ENCODE peak calls at places on chromosomes 16 and 17, in nine cellular contexts. G is head of caudate nucleus; A is heart left ventricle; Z is activated naive CD4-positive, alpha-beta T cell; R is Kasumi-1; Q is stimulated activated CD4-positive, alpha-beta T cell treated with anti-CD3 and anti-CD28 coated beads, Interleukin-2, amount 100 ng/mL, for 24 hours; O is HTR-8/SVneo; C is T47D; E is neural crest cell. S is an unnamed sample.

GRCh38 chr16:26658486-26658885 is 408.2 kb upstream of the C16orf82 start:
- DNase-seq in G (no peak), A (no peak), Z (no peak), R (no peak), Q (no peak), O (no peak), C (no peak), E (no peak), S (no peak)

GRCh38 chr16:25005445-25006306 is 9.5 kb downstream of the ARHGAP17 start:
- DNase-seq in G (no peak), A (no peak), Z (no peak), R (no peak), Q (no peak), O (no peak), C (no peak), E (no peak), S (no peak)

GRCh38 chr17:46151762-46152161 is 41.5 kb downstream of the KANSL1 start:
- DNase-seq in G (no peak), A (no peak), Z (no peak), R (no peak), Q (no peak), O (no peak), C (no peak), E (no peak), S (no peak)

GRCh38 chr17:1231456-1231855 is 38.8 kb upstream of the BHLHA9 start:
- DNase-seq in G (no peak), A (peak; percentile 49), Z (no peak), R (peak; percentile 6), Q (no peak), O (no peak), C (no peak), E (no peak), S (peak; percentile 61)

GRCh38 chr16:87661561-87661960 is 59.3 kb downstream of the JPH3 start:
- DNase-seq in G (no peak), A (peak; percentile 48), Z (no peak), R (peak; percentile 97), Q (peak; percentile 35), O (no peak), C (peak; percentile 82), E (peak; percentile 59), S (no peak)

GRCh38 chr17:17150450-17150804 is 55.7 kb downstream of the PLD6 start:
- DNase-seq in G (no peak), A (no peak), Z (no peak), R (no peak), Q (no peak), O (no peak), C (no peak), E (no peak), S (no peak)

GRCh38 chr17:49294126-49294525 is 63.5 kb upstream of the PHOSPHO1 start:
- DNase-seq in G (no peak), A (no peak), Z (no peak), R (no peak), Q (no peak), O (no peak), C (no peak), E (no peak), S (no peak)

GRCh38 chr16:48592839-48593429 is 17.0 kb downstream of the N4BP1 start:
- DNase-seq in G (no peak), A (no peak), Z (no peak), R (no peak), Q (no peak), O (no peak), C (peak; percentile 24), E (no peak), S (no peak)

GRCh38 chr17:45389354-45389753 is 43.3 kb downstream of the ARHGAP27 start:
- DNase-seq in G (no peak), A (no peak), Z (no peak), R (no peak), Q (no peak), O (no peak), C (no peak), E (no peak), S (no peak)

GRCh38 chr17:45438931-45439610 is 6.4 kb upstream of the ARHGAP27 start:
- DNase-seq in G (peak; percentile 65), A (no peak), Z (no peak), R (no peak), Q (no peak), O (no peak), C (peak; percentile 74), E (no peak), S (no peak)

GRCh38 chr16:46715769-46716305 is 26.4 kb downstream of the ORC6 start:
- DNase-seq in G (no peak), A (peak; percentile 78), Z (no peak), R (no peak), Q (no peak), O (no peak), C (no peak), E (no peak), S (no peak)

GRCh38 chr16:8713635-8714097 is 39.2 kb downstream of the ABAT start:
- DNase-seq in G (peak; percentile 28), A (no peak), Z (no peak), R (no peak), Q (no peak), O (no peak), C (no peak), E (no peak), S (no peak)

GRCh38 chr17:40582328-40582901 is 17.1 kb upstream of the CCR7 start:
- DNase-seq in G (no peak), A (peak; percentile 57), Z (no peak), R (peak; percentile 84), Q (peak; percentile 59), O (no peak), C (peak; percentile 100), E (no peak), S (peak; percentile 59)

GRCh38 chr17:55547027-55547670 is 35.9 kb upstream of the SMIM36 start:
- DNase-seq in G (no peak), A (no peak), Z (no peak), R (no peak), Q (no peak), O (no peak), C (no peak), E (no peak), S (no peak)

GRCh38 chr16:75306102-75306762 is 54.8 kb upstream of the BCAR1 start:
- DNase-seq in G (no peak), A (no peak), Z (no peak), R (no peak), Q (no peak), O (no peak), C (no peak), E (no peak), S (peak; percentile 32)

GRCh38 chr16:2764718-2765117 is 12.3 kb downstream of the SRRM2 start:
- DNase-seq in G (no peak), A (no peak), Z (no peak), R (no peak), Q (no peak), O (no peak), C (no peak), E (no peak), S (no peak)

GRCh38 chr16:54630284-54630967 is 300.2 kb upstream of the IRX5 start:
- DNase-seq in G (no peak), A (no peak), Z (no peak), R (no peak), Q (no peak), O (no peak), C (no peak), E (no peak), S (no peak)

GRCh38 chr16:66405057-66405783 is 21.9 kb upstream of the BEAN1 start:
- DNase-seq in G (no peak), A (no peak), Z (no peak), R (no peak), Q (no peak), O (no peak), C (no peak), E (no peak), S (no peak)

GRCh38 chr17:76097716-76098295 is 5.8 kb downstream of the EXOC7 start:
- DNase-seq in G (no peak), A (no peak), Z (no peak), R (no peak), Q (no peak), O (no peak), C (no peak), E (no peak), S (no peak)

GRCh38 chr16:7597677-7598076 is 265.0 kb downstream of the RBFOX1 start:
- DNase-seq in G (no peak), A (no peak), Z (no peak), R (no peak), Q (no peak), O (no peak), C (no peak), E (no peak), S (no peak)

GRCh38 chr17:29619251-29619650 is 3.5 kb downstream of the CORO6 start:
- DNase-seq in G (no peak), A (peak; percentile 77), Z (no peak), R (peak; percentile 41), Q (no peak), O (peak; percentile 65), C (peak; percentile 43), E (no peak), S (no peak)

GRCh38 chr17:17540278-17540906 is 44.2 kb upstream of the RASD1 start:
- DNase-seq in G (no peak), A (no peak), Z (no peak), R (no peak), Q (no peak), O (no peak), C (no peak), E (no peak), S (no peak)

GRCh38 chr17:18143044-18143936 is 34.7 kb downstream of the MYO15A start:
- DNase-seq in G (no peak), A (no peak), Z (no peak), R (no peak), Q (no peak), O (no peak), C (peak; percentile 52), E (peak; percentile 24), S (no peak)

GRCh38 chr16:106623-107324 is 28.7 kb downstream of the MPG start:
- DNase-seq in G (peak; percentile 69), A (peak; percentile 59), Z (no peak), R (peak; percentile 73), Q (peak; percentile 49), O (peak; percentile 81), C (peak; percentile 83), E (peak; percentile 42), S (peak; percentile 68)

GRCh38 chr17:38751803-38752118 is 780 bp upstream of the PSMB3 start:
- DNase-seq in G (peak; percentile 86), A (peak; percentile 88), Z (peak; percentile 87), R (peak; percentile 60), Q (peak; percentile 90), O (peak; percentile 89), C (peak; percentile 89), E (peak; percentile 90), S (peak; percentile 84)

S was measured in stomach.